ENCODE peak calls at places on chromosomes 16 and 17, in nine cellular contexts. One of them, this sample, is unnamed. For H3K4me1, the result is how much of the 10 kb centered on the place peaks cover.

GRCh38 chr17:72561266-72561665 is 440.4 kb downstream of the SOX9 start:
- DNase-seq in A549: no peak
- DNase-seq in spleen: no peak
- DNase-seq in PC-9: no peak
- DNase-seq in left ventricle myocardium inferior: no peak
- DNase-seq in thoracic aorta: no peak
- DNase-seq in adrenal gland: no peak
- DNase-seq in pancreas: no peak
- DNase-seq in neural progenitor cell: no peak
- DNase-seq in this sample: no peak

GRCh38 chr16:53080345-53081031 is 25.7 kb downstream of the CHD9 start:
- DNase-seq in A549: peak
- DNase-seq in spleen: no peak
- DNase-seq in PC-9: no peak
- DNase-seq in left ventricle myocardium inferior: peak
- DNase-seq in thoracic aorta: no peak
- DNase-seq in adrenal gland: peak
- DNase-seq in pancreas: no peak
- DNase-seq in neural progenitor cell: no peak
- DNase-seq in this sample: peak

GRCh38 chr17:35559495-35559894 is 1.1 kb downstream of the SLFN14 start:
- DNase-seq in A549: no peak
- DNase-seq in spleen: no peak
- DNase-seq in PC-9: no peak
- DNase-seq in left ventricle myocardium inferior: no peak
- DNase-seq in thoracic aorta: no peak
- DNase-seq in adrenal gland: no peak
- DNase-seq in pancreas: no peak
- DNase-seq in neural progenitor cell: no peak
- DNase-seq in this sample: no peak

GRCh38 chr16:89155184-89155679 is 16.3 kb upstream of the CDH15 start:
- DNase-seq in A549: no peak
- DNase-seq in spleen: no peak
- DNase-seq in PC-9: no peak
- DNase-seq in left ventricle myocardium inferior: peak
- DNase-seq in thoracic aorta: peak
- DNase-seq in adrenal gland: peak
- DNase-seq in pancreas: no peak
- DNase-seq in neural progenitor cell: no peak
- DNase-seq in this sample: peak

GRCh38 chr17:4678448-4679026 is 25.4 kb downstream of the PELP1 start:
- DNase-seq in A549: peak
- DNase-seq in spleen: no peak
- DNase-seq in PC-9: peak
- DNase-seq in left ventricle myocardium inferior: no peak
- DNase-seq in thoracic aorta: no peak
- DNase-seq in adrenal gland: no peak
- DNase-seq in pancreas: no peak
- DNase-seq in neural progenitor cell: no peak
- DNase-seq in this sample: no peak

GRCh38 chr17:70298929-70299529 is 129.7 kb downstream of the KCNJ2 start:
- DNase-seq in A549: no peak
- DNase-seq in spleen: no peak
- DNase-seq in PC-9: no peak
- DNase-seq in left ventricle myocardium inferior: no peak
- DNase-seq in thoracic aorta: no peak
- DNase-seq in adrenal gland: no peak
- DNase-seq in pancreas: no peak
- DNase-seq in neural progenitor cell: no peak
- DNase-seq in this sample: no peak

GRCh38 chr17:63171428-63172205 is 205.6 kb downstream of the TANC2 start:
- DNase-seq in A549: no peak
- DNase-seq in spleen: no peak
- DNase-seq in PC-9: no peak
- DNase-seq in left ventricle myocardium inferior: no peak
- DNase-seq in thoracic aorta: no peak
- DNase-seq in adrenal gland: no peak
- DNase-seq in pancreas: no peak
- DNase-seq in neural progenitor cell: no peak
- DNase-seq in this sample: no peak

GRCh38 chr16:17529982-17530760 is 59.4 kb upstream of the XYLT1 start:
- DNase-seq in A549: no peak
- DNase-seq in spleen: peak
- DNase-seq in PC-9: no peak
- DNase-seq in left ventricle myocardium inferior: no peak
- DNase-seq in thoracic aorta: no peak
- DNase-seq in adrenal gland: no peak
- DNase-seq in pancreas: no peak
- DNase-seq in neural progenitor cell: no peak
- DNase-seq in this sample: no peak

GRCh38 chr17:39183766-39184165 is 13.7 kb downstream of the CACNB1 start:
- DNase-seq in A549: no peak
- DNase-seq in spleen: no peak
- DNase-seq in PC-9: no peak
- DNase-seq in left ventricle myocardium inferior: no peak
- DNase-seq in thoracic aorta: no peak
- DNase-seq in adrenal gland: no peak
- DNase-seq in pancreas: no peak
- DNase-seq in neural progenitor cell: no peak
- DNase-seq in this sample: no peak

GRCh38 chr16:52184336-52184735 is 362.6 kb downstream of the TOX3 start:
- DNase-seq in A549: no peak
- DNase-seq in spleen: no peak
- DNase-seq in PC-9: no peak
- DNase-seq in left ventricle myocardium inferior: no peak
- DNase-seq in thoracic aorta: no peak
- DNase-seq in adrenal gland: no peak
- DNase-seq in pancreas: no peak
- DNase-seq in neural progenitor cell: no peak
- DNase-seq in this sample: no peak

GRCh38 chr17:1485748-1486376 is 6.6 kb downstream of the MYO1C start:
- DNase-seq in A549: peak
- DNase-seq in spleen: peak
- DNase-seq in PC-9: no peak
- DNase-seq in left ventricle myocardium inferior: peak
- DNase-seq in thoracic aorta: no peak
- DNase-seq in adrenal gland: peak
- DNase-seq in pancreas: peak
- DNase-seq in neural progenitor cell: peak
- DNase-seq in this sample: peak

GRCh38 chr17:82297280-82297803 is 20.1 kb downstream of the CD7 start:
- DNase-seq in A549: peak
- DNase-seq in spleen: peak
- DNase-seq in PC-9: peak
- DNase-seq in left ventricle myocardium inferior: peak
- DNase-seq in thoracic aorta: peak
- DNase-seq in adrenal gland: peak
- DNase-seq in pancreas: peak
- DNase-seq in neural progenitor cell: no peak
- DNase-seq in this sample: peak

GRCh38 chr16:57992084-57992483 is 8.4 kb downstream of the ZNF319 start:
- DNase-seq in A549: no peak
- DNase-seq in spleen: peak
- DNase-seq in PC-9: no peak
- DNase-seq in left ventricle myocardium inferior: no peak
- DNase-seq in thoracic aorta: no peak
- DNase-seq in adrenal gland: no peak
- DNase-seq in pancreas: no peak
- DNase-seq in neural progenitor cell: no peak
- DNase-seq in this sample: no peak

GRCh38 chr17:14471052-14471451 is 170.2 kb downstream of the HS3ST3B1 start:
- DNase-seq in A549: peak
- DNase-seq in spleen: no peak
- DNase-seq in PC-9: no peak
- DNase-seq in left ventricle myocardium inferior: no peak
- DNase-seq in thoracic aorta: no peak
- DNase-seq in adrenal gland: no peak
- DNase-seq in pancreas: no peak
- DNase-seq in neural progenitor cell: no peak
- DNase-seq in this sample: no peak

GRCh38 chr17:14469971-14470370 is 169.1 kb downstream of the HS3ST3B1 start:
- DNase-seq in A549: no peak
- DNase-seq in spleen: no peak
- DNase-seq in PC-9: no peak
- DNase-seq in left ventricle myocardium inferior: no peak
- DNase-seq in thoracic aorta: no peak
- DNase-seq in adrenal gland: no peak
- DNase-seq in pancreas: no peak
- DNase-seq in neural progenitor cell: no peak
- DNase-seq in this sample: no peak

GRCh38 chr17:14464741-14465140 is 163.9 kb downstream of the HS3ST3B1 start:
- DNase-seq in A549: no peak
- DNase-seq in spleen: no peak
- DNase-seq in PC-9: no peak
- DNase-seq in left ventricle myocardium inferior: no peak
- DNase-seq in thoracic aorta: no peak
- DNase-seq in adrenal gland: no peak
- DNase-seq in pancreas: no peak
- DNase-seq in neural progenitor cell: no peak
- DNase-seq in this sample: no peak

GRCh38 chr17:14470417-14470816 is 169.5 kb downstream of the HS3ST3B1 start:
- DNase-seq in A549: no peak
- DNase-seq in spleen: no peak
- DNase-seq in PC-9: no peak
- DNase-seq in left ventricle myocardium inferior: no peak
- DNase-seq in thoracic aorta: no peak
- DNase-seq in adrenal gland: no peak
- DNase-seq in pancreas: no peak
- DNase-seq in neural progenitor cell: no peak
- DNase-seq in this sample: no peak

DNA sequence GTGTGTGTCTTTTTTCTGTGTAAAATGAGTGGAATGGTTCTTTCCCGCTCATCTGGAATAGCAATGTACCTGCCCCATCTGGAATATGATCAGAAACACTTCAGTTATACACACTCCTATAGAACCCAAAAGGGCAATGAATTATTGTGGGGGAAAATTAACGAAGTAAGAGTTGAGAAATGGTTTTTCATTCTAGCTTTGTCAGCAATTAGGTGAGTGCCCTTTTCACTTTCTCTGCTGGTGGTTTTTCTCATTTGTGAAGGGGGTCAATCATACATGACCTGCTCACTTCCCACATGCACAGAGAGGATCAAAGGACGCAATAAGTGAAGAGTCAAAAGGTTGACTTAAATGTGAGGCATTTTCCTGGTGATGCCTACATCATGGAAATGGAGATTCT is 168.0 kb downstream of the HS3ST3B1 start:
- DNase-seq in A549: no peak
- DNase-seq in spleen: no peak
- DNase-seq in PC-9: no peak
- DNase-seq in left ventricle myocardium inferior: no peak
- DNase-seq in thoracic aorta: no peak
- DNase-seq in adrenal gland: no peak
- DNase-seq in pancreas: no peak
- DNase-seq in neural progenitor cell: no peak
- DNase-seq in this sample: no peak
- H3K4me1 ChIP-seq in A549: under half
- H3K4me1 ChIP-seq in spleen: under half
- H3K4me1 ChIP-seq in PC-9: under half
- H3K4me1 ChIP-seq in left ventricle myocardium inferior: under half
- H3K4me1 ChIP-seq in thoracic aorta: under half
- H3K4me1 ChIP-seq in adrenal gland: under half
- H3K4me1 ChIP-seq in pancreas: under half
- H3K4me1 ChIP-seq in neural progenitor cell: under half
- H3K4me1 ChIP-seq in this sample: under half

GRCh38 chr17:77501101-77501566 is 360.4 kb downstream of the SEC14L1 start:
- DNase-seq in A549: peak
- DNase-seq in spleen: peak
- DNase-seq in PC-9: no peak
- DNase-seq in left ventricle myocardium inferior: no peak
- DNase-seq in thoracic aorta: no peak
- DNase-seq in adrenal gland: no peak
- DNase-seq in pancreas: peak
- DNase-seq in neural progenitor cell: peak
- DNase-seq in this sample: peak
- TF ChIP-seq CTCF in A549: peak
- TF ChIP-seq CTCF in spleen: peak
- TF ChIP-seq CTCF in PC-9: no peak
- TF ChIP-seq CTCF in left ventricle myocardium inferior: peak
- TF ChIP-seq CTCF in thoracic aorta: peak
- TF ChIP-seq CTCF in adrenal gland: peak
- TF ChIP-seq CTCF in pancreas: no peak
- TF ChIP-seq CTCF in neural progenitor cell: peak
- TF ChIP-seq CTCF in this sample: peak

DNA sequence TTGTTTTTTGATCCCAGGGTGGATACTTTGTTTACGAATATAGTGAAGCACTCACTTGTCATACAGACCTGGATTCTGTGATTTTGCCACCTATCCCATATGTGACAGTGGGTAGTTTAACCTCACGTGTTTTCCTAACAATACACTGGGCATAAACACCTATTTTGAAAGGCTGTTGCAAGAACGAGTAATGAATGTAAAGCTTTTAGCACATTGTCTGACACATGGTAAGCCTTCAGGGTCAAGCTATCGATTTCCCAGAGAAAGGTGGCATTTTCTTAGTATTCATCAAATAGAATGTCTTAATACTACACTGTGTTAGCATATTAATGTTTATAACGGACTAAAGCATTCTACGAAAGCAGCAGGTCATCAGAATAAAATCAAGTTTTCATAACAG is 1.9 kb downstream of the CHTF8 start:
- DNase-seq in A549: no peak
- DNase-seq in spleen: no peak
- DNase-seq in PC-9: no peak
- DNase-seq in left ventricle myocardium inferior: no peak
- DNase-seq in thoracic aorta: no peak
- DNase-seq in adrenal gland: no peak
- DNase-seq in pancreas: no peak
- DNase-seq in neural progenitor cell: no peak
- DNase-seq in this sample: no peak
- H3K4me1 ChIP-seq in A549: under half
- H3K4me1 ChIP-seq in spleen: under half
- H3K4me1 ChIP-seq in PC-9: under half
- H3K4me1 ChIP-seq in left ventricle myocardium inferior: under half
- H3K4me1 ChIP-seq in thoracic aorta: under half
- H3K4me1 ChIP-seq in adrenal gland: under half
- H3K4me1 ChIP-seq in pancreas: under half
- H3K4me1 ChIP-seq in neural progenitor cell: under half
- H3K4me1 ChIP-seq in this sample: under half

GRCh38 chr17:81053043-81053970 is 18.4 kb downstream of the BAIAP2 start:
- DNase-seq in A549: no peak
- DNase-seq in spleen: no peak
- DNase-seq in PC-9: no peak
- DNase-seq in left ventricle myocardium inferior: no peak
- DNase-seq in thoracic aorta: no peak
- DNase-seq in adrenal gland: no peak
- DNase-seq in pancreas: no peak
- DNase-seq in neural progenitor cell: no peak
- DNase-seq in this sample: no peak
- TF ChIP-seq CTCF in A549: no peak
- TF ChIP-seq CTCF in spleen: no peak
- TF ChIP-seq CTCF in PC-9: no peak
- TF ChIP-seq CTCF in left ventricle myocardium inferior: no peak
- TF ChIP-seq CTCF in thoracic aorta: no peak
- TF ChIP-seq CTCF in adrenal gland: no peak
- TF ChIP-seq CTCF in pancreas: no peak
- TF ChIP-seq CTCF in neural progenitor cell: no peak
- TF ChIP-seq CTCF in this sample: no peak

This sample was measured in psoas muscle.